ENCODE peak calls at places on chromosome 19, in four cellular contexts. L is esophagus squamous epithelium, M is lower lobe of right lung, N is choroid plexus epithelial cell. R is an unnamed sample.

GRCh38 chr19:46967578-46968018 is 52.0 kb upstream of the NPAS1 start:
- DNase-seq in L (no peak), M (peak; percentile 52), N (no peak), R (peak; percentile 45)

GRCh38 chr19:47776568-47776967 is 1.9 kb upstream of the SELENOW start:
- DNase-seq in L (no peak), M (no peak), N (no peak), R (no peak)

GRCh38 chr19:17889609-17890214 is 18.0 kb downstream of the SLC5A5 start:
- DNase-seq in L (no peak), M (no peak), N (peak; percentile 61), R (no peak)

GRCh38 chr19:50510700-50511068 is 307 bp downstream of the JOSD2 start:
- DNase-seq in L (no peak), M (no peak), N (peak; percentile 28), R (no peak)

GRCh38 chr19:35040474-35040825 is 1.1 kb upstream of the HPN start:
- DNase-seq in L (no peak), M (no peak), N (no peak), R (no peak)

GRCh38 chr19:23481043-23481442 is 85.8 kb upstream of the ZNF91 start:
- DNase-seq in L (no peak), M (no peak), N (no peak), R (no peak)

GRCh38 chr19:2461751-2462634 is 5.2 kb upstream of the LMNB2 start:
- DNase-seq in L (no peak), M (peak; percentile 58), N (peak; percentile 50), R (no peak)

GRCh38 chr19:33368074-33368864 is 5.2 kb upstream of the CEBPG start:
- DNase-seq in L (no peak), M (no peak), N (no peak), R (no peak)

GRCh38 chr19:51727349-51727880 is 3.6 kb upstream of the HAS1 start:
- DNase-seq in L (no peak), M (no peak), N (peak; percentile 69), R (no peak)

GRCh38 chr19:46975918-46976782 is 43.5 kb upstream of the NPAS1 start:
- DNase-seq in L (no peak), M (peak; percentile 90), N (peak; percentile 95), R (peak; percentile 96)

DNA sequence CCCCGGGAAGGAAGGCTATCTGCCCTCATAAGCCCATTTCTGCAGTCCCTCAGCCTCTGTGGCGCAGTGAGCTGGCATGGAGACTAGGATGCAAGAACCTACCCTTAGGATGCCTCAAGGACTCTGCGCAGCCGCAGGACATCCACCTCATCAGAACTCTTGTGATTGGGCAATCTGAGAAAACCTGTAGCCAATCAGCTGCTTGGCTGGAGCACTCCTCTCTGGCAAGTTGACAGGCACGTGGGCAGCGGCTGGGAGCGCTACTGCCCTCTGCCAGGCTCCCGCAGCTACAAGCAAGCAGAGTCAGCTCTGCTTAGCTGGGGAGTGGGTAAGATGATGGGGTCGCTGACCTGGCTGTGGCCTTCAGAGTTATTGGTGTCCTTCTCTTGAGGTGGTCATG is 1.5 kb upstream of the ECSIT start:
- DNase-seq in L (no peak), M (peak; percentile 77), N (peak; percentile 93), R (peak; percentile 59)
- TF ChIP-seq CTCF in L (peak; percentile 14), M (peak; percentile 23), N (peak; percentile 56), R (peak; percentile 44)

DNA sequence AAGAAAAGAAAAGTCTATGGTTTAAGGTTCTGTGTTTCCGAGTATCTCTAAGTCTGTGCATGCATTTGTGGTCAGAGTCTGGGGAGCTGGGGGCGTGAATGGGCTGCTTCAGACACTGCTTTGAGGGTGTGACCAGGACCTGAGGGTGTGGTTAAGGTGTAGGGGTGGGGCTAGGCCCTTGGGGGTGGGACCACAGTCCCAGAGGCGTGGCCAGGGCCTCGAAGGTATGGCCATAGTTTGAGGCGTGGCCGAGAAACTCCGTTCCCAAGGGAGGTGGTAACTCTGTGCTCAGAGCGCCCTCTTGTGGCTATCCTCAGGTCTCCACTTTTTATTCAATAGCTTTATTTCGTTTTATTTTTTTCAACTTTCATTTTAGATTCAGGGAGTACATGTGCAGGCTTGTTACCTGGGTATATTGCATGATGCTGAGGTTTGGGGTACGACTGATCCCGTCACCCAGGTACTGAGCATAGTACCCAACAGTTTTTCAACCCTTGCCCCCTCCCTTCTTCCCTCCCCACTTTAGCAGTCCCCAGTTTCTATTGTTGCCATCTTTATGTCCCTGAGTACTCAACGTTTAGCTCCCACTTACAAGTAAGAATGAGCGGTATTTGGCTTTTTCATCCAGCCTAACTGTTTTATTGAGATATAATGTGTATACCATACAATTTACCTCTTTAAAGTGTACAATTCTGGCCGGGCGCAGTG is 7.0 kb upstream of the CBLC start:
- DNase-seq in L (peak; percentile 83), M (peak; percentile 97), N (peak; percentile 97), R (no peak)
- H3K4me3 ChIP-seq in L (no peak overlapping the region), M (no peak overlapping the region), N (no peak overlapping the region), R (no peak overlapping the region)

GRCh38 chr19:42177686-42178019 is 39.8 kb downstream of the DEDD2 start:
- DNase-seq in L (no peak), M (no peak), N (no peak), R (no peak)

GRCh38 chr19:42176649-42176989 is 40.9 kb downstream of the DEDD2 start:
- DNase-seq in L (no peak), M (no peak), N (no peak), R (no peak)

GRCh38 chr19:42175952-42176648 is 41.4 kb downstream of the DEDD2 start:
- DNase-seq in L (no peak), M (no peak), N (peak; percentile 47), R (no peak)

GRCh38 chr19:42175335-42175734 is 42.1 kb downstream of the DEDD2 start:
- DNase-seq in L (no peak), M (no peak), N (no peak), R (no peak)

GRCh38 chr19:42176990-42177685 is 40.3 kb downstream of the DEDD2 start:
- DNase-seq in L (no peak), M (peak; percentile 80), N (peak; percentile 77), R (no peak)
- TF ChIP-seq CTCF in L (peak; percentile 45), M (peak; percentile 46), N (peak; percentile 40), R (peak; percentile 13)

DNA sequence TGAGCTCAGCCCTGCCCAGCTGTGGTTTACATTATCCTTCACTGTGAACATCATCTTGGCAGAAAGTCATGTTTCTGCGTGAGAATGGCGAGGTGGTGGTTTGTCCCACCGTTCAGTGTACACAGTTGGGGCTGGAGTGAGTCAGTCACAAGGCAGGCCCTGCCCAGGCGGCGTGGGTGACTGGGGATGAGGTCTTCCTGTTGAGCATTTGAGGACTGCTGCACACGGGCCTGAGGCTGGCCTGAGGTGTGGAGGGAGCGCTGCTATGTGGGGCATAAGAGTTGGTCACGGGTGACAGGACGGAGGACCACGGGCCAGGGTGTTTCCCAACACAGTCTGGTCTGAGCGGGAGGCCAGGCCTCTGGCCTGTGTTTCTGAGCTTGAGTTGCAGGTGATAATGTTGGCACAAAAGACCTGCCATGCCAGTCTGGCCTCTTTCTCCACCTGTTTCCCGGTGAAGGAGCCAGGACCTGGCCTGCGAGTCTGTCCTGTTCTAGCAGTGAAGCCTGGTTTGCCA is 13.4 kb upstream of the C19orf33 start:
- DNase-seq in L (no peak), M (peak; percentile 79), N (peak; percentile 78), R (peak; percentile 78)
- H3K4me3 ChIP-seq in L (no peak overlapping the region), M (no peak overlapping the region), N (no peak overlapping the region), R (no peak overlapping the region)

GRCh38 chr19:43984687-43985000 is 656 bp downstream of the ZNF155 start:
- DNase-seq in L (no peak), M (peak; percentile 52), N (peak; percentile 11), R (no peak)

GRCh38 chr19:43983912-43984686 is at the start of gene ZNF155:
- DNase-seq in L (peak; percentile 6), M (peak; percentile 91), N (peak; percentile 98), R (peak; percentile 77)

GRCh38 chr19:43983544-43983911 is 460 bp upstream of the ZNF155 start:
- DNase-seq in L (no peak), M (no peak), N (no peak), R (no peak)
- TF ChIP-seq CTCF in L (no peak), M (no peak), N (no peak), R (no peak)

GRCh38 chr19:5296457-5297271 is 43.9 kb downstream of the PTPRS start:
- DNase-seq in L (no peak), M (no peak), N (no peak), R (no peak)
- H3K4me3 ChIP-seq in L (no peak overlapping the region), M (no peak overlapping the region), N (no peak overlapping the region), R (no peak overlapping the region)

GRCh38 chr19:40584007-40584406 is 7.3 kb downstream of the SHKBP1 start:
- DNase-seq in L (no peak), M (no peak), N (no peak), R (no peak)
- TF ChIP-seq CTCF in L (peak; percentile 38), M (no peak), N (peak; percentile 51), R (peak; percentile 49)